ENCODE peak calls at places on chromosomes 6 and 20, in seven cellular contexts. E, C, O, X, M, P and L are unnamed samples.

GRCh38 chr6:36730424-36731380 is 33.1 kb downstream of the RAB44 start:
- DNase-seq in E (no peak), C (no peak), O (no peak), X (no peak), M (no peak), P (no peak), L (no peak)

GRCh38 chr6:15483060-15483459 is 179.8 kb downstream of the DTNBP1 start:
- DNase-seq in E (no peak), C (no peak), O (no peak), X (no peak), M (no peak), P (no peak), L (no peak)

GRCh38 chr6:13413906-13414555 is 73.4 kb downstream of the GFOD1 start:
- DNase-seq in E (no peak), C (no peak), O (peak; percentile 71), X (no peak), M (no peak), P (no peak), L (no peak)

GRCh38 chr6:148577687-148578488 is 168.9 kb upstream of the UST start:
- DNase-seq in E (peak; percentile 40), C (peak; percentile 61), O (peak; percentile 87), X (peak; percentile 92), M (peak; percentile 56), P (peak; percentile 79), L (no peak)

GRCh38 chr6:6863957-6864639 is 243.7 kb upstream of the RREB1 start:
- DNase-seq in E (no peak), C (no peak), O (no peak), X (no peak), M (no peak), P (no peak), L (no peak)

GRCh38 chr6:168319279-168320051 is at the start of gene DACT2:
- DNase-seq in E (peak; percentile 51), C (no peak), O (no peak), X (no peak), M (no peak), P (no peak), L (no peak)

GRCh38 chr6:108947114-108947854 is 99.1 kb downstream of the ARMC2 start:
- DNase-seq in E (peak; percentile 30), C (no peak), O (no peak), X (peak; percentile 88), M (no peak), P (no peak), L (no peak)

GRCh38 chr6:9482030-9482731 is 932.7 kb downstream of the TFAP2A start:
- DNase-seq in E (no peak), C (peak; percentile 76), O (no peak), X (peak; percentile 92), M (peak; percentile 87), P (no peak), L (no peak)

GRCh38 chr6:136774228-136775041 is 17.8 kb downstream of the MAP3K5 start:
- DNase-seq in E (no peak), C (no peak), O (no peak), X (peak; percentile 94), M (no peak), P (no peak), L (no peak)

GRCh38 chr6:32168807-32169206 is 4.4 kb downstream of the EGFL8 start:
- DNase-seq in E (no peak), C (no peak), O (no peak), X (no peak), M (no peak), P (no peak), L (no peak)

GRCh38 chr20:2918096-2919049 is 45.1 kb downstream of the PTPRA start:
- DNase-seq in E (no peak), C (no peak), O (no peak), X (no peak), M (no peak), P (no peak), L (no peak)

GRCh38 chr6:3454206-3455016 is 2.4 kb downstream of the SLC22A23 start:
- DNase-seq in E (no peak), C (no peak), O (peak; percentile 36), X (no peak), M (no peak), P (no peak), L (no peak)

GRCh38 chr6:131765081-131765852 is 42.6 kb upstream of the ENPP1 start:
- DNase-seq in E (no peak), C (no peak), O (no peak), X (peak; percentile 30), M (peak; percentile 78), P (no peak), L (no peak)

GRCh38 chr20:59177266-59178250 is 13.9 kb downstream of the ZNF831 start:
- DNase-seq in E (no peak), C (no peak), O (no peak), X (no peak), M (no peak), P (no peak), L (no peak)

GRCh38 chr6:18406955-18407738 is 20.0 kb downstream of the RNF144B start:
- DNase-seq in E (no peak), C (no peak), O (no peak), X (peak; percentile 48), M (no peak), P (no peak), L (no peak)

GRCh38 chr20:11394145-11394833 is 523.4 kb upstream of the BTBD3 start:
- DNase-seq in E (no peak), C (no peak), O (no peak), X (peak; percentile 33), M (no peak), P (no peak), L (no peak)

GRCh38 chr6:144311361-144311760 is 26.2 kb downstream of the UTRN start:
- DNase-seq in E (no peak), C (no peak), O (no peak), X (no peak), M (no peak), P (no peak), L (no peak)

GRCh38 chr6:36124881-36125280 is 5.4 kb upstream of the MAPK13 start:
- DNase-seq in E (no peak), C (no peak), O (no peak), X (no peak), M (no peak), P (no peak), L (no peak)

GRCh38 chr20:41308290-41308691 is 9.2 kb downstream of the ZHX3 start:
- DNase-seq in E (no peak), C (no peak), O (no peak), X (peak; percentile 62), M (no peak), P (no peak), L (no peak)

GRCh38 chr6:16949696-16950095 is 152.2 kb upstream of the STMND1 start:
- DNase-seq in E (no peak), C (no peak), O (no peak), X (peak; percentile 34), M (no peak), P (no peak), L (no peak)

GRCh38 chr6:121573466-121573865 is 138.0 kb downstream of the GJA1 start:
- DNase-seq in E (no peak), C (no peak), O (no peak), X (no peak), M (no peak), P (no peak), L (no peak)

GRCh38 chr20:32528905-32529670 is 56.0 kb downstream of the NOL4L start:
- DNase-seq in E (no peak), C (no peak), O (no peak), X (no peak), M (no peak), P (no peak), L (no peak)

GRCh38 chr6:90739339-90739738 is 152.5 kb upstream of the MAP3K7 start:
- DNase-seq in E (no peak), C (no peak), O (no peak), X (no peak), M (no peak), P (no peak), L (no peak)

GRCh38 chr6:44672086-44672485 is 284.6 kb downstream of the CDC5L start:
- DNase-seq in E (no peak), C (no peak), O (no peak), X (no peak), M (no peak), P (no peak), L (no peak)

GRCh38 chr6:62283828-62284411 is 2.1 kb downstream of the KHDRBS2 start:
- DNase-seq in E (no peak), C (no peak), O (peak; percentile 84), X (peak; percentile 42), M (peak; percentile 5), P (no peak), L (no peak)

GRCh38 chr6:142300758-142301251 is 1.0 kb upstream of the ADGRG6 start:
- DNase-seq in E (no peak), C (peak; percentile 42), O (no peak), X (no peak), M (no peak), P (no peak), L (no peak)

GRCh38 chr20:17742426-17743130 is 42.8 kb downstream of the BANF2 start:
- DNase-seq in E (no peak), C (no peak), O (no peak), X (peak; percentile 7), M (no peak), P (no peak), L (no peak)

GRCh38 chr20:15320941-15321340 is 983.5 kb upstream of the FLRT3 start:
- DNase-seq in E (no peak), C (no peak), O (no peak), X (peak; percentile 34), M (no peak), P (no peak), L (no peak)

GRCh38 chr20:40689100-40689942 is at the start of gene MAFB:
- DNase-seq in E (peak; percentile 98), C (peak; percentile 39), O (peak; percentile 96), X (peak; percentile 94), M (peak; percentile 57), P (peak; percentile 75), L (peak; percentile 34)

GRCh38 chr6:155943635-155944034 is 488.0 kb upstream of the NOX3 start:
- DNase-seq in E (no peak), C (no peak), O (no peak), X (no peak), M (no peak), P (no peak), L (no peak)

GRCh38 chr6:80594461-80594860 is 488.0 kb downstream of the BCKDHB start:
- DNase-seq in E (no peak), C (no peak), O (no peak), X (peak; percentile 12), M (no peak), P (no peak), L (no peak)

GRCh38 chr20:7147220-7147601 is 379.7 kb downstream of the BMP2 start:
- DNase-seq in E (peak; percentile 63), C (no peak), O (no peak), X (no peak), M (no peak), P (no peak), L (no peak)

GRCh38 chr6:25085761-25086160 is 150.0 kb upstream of the RIPOR2 start:
- DNase-seq in E (no peak), C (no peak), O (peak; percentile 14), X (no peak), M (no peak), P (no peak), L (no peak)

GRCh38 chr6:168073937-168074730 is 4.9 kb downstream of the FRMD1 start:
- DNase-seq in E (no peak), C (no peak), O (no peak), X (no peak), M (no peak), P (no peak), L (no peak)

GRCh38 chr6:125074120-125074519 is 79.5 kb upstream of the TPD52L1 start:
- DNase-seq in E (no peak), C (no peak), O (no peak), X (no peak), M (no peak), P (no peak), L (no peak)

GRCh38 chr6:130183271-130184222 is 39.2 kb downstream of the SAMD3 start:
- DNase-seq in E (no peak), C (no peak), O (no peak), X (no peak), M (no peak), P (peak; percentile 68), L (no peak)

GRCh38 chr6:56716229-56716628 is 73.5 kb upstream of the DST start:
- DNase-seq in E (no peak), C (no peak), O (no peak), X (no peak), M (no peak), P (no peak), L (no peak)

GRCh38 chr6:82251942-82252341 is 4.4 kb upstream of the IBTK start:
- DNase-seq in E (no peak), C (peak; percentile 29), O (peak; percentile 64), X (peak; percentile 87), M (peak; percentile 44), P (no peak), L (no peak)